ENCODE peak calls at places on chromosomes 11 and 22, in eight cellular contexts. U is adrenal gland, Z is fibroblast of mammary gland, N is foreskin fibroblast, W is Calu3, L is GM10248, K is testis, E is GM20000. V is an unnamed sample.

GRCh38 chr11:105719073-105719846 is 109.4 kb downstream of the GRIA4 start:
- DNase-seq in L (peak), W (peak), K (no peak), Z (no peak), N (peak), U (no peak), E (peak), V (no peak)

GRCh38 chr11:36453678-36454077 is 56.4 kb downstream of the TRAF6 start:
- DNase-seq in W (peak), K (no peak), N (peak), U (no peak), E (no peak), L (peak), Z (peak), V (no peak)

GRCh38 chr11:67611704-67612587 is 5.2 kb downstream of the NDUFV1 start:
- DNase-seq in K (no peak), U (no peak), N (no peak), W (no peak), E (no peak), L (no peak), Z (no peak), V (no peak)

GRCh38 chr11:46895821-46896220 is 22.5 kb downstream of the LRP4 start:
- DNase-seq in W (no peak), Z (no peak), K (peak), L (no peak), E (no peak), N (no peak), U (no peak), V (no peak)

GRCh38 chr11:84316866-84317560 is 1030.8 kb upstream of the CCDC90B start:
- DNase-seq in Z (peak), N (no peak), L (no peak), K (peak), E (no peak), U (peak), W (no peak), V (peak)

GRCh38 chr11:119538748-119539147 is 115.8 kb upstream of the THY1 start:
- DNase-seq in K (no peak), W (no peak), Z (peak), U (no peak), E (no peak), N (peak), L (no peak), V (no peak)

GRCh38 chr22:48097723-48098122 is 1335.3 kb downstream of the TBC1D22A start:
- DNase-seq in L (no peak), W (no peak), U (no peak), Z (no peak), N (no peak), K (no peak), E (no peak), V (no peak)

GRCh38 chr22:17961443-17961729 is 63.0 kb downstream of the MICAL3 start:
- DNase-seq in N (no peak), U (no peak), W (no peak), Z (no peak), K (no peak), E (no peak), L (no peak), V (no peak)

GRCh38 chr11:62487698-62488551 is 58.7 kb downstream of the AHNAK start:
- DNase-seq in U (no peak), W (no peak), L (no peak), K (no peak), E (no peak), N (no peak), Z (no peak), V (no peak)

GRCh38 chr22:20419664-20419951 is 18.0 kb downstream of the SCARF2 start:
- DNase-seq in K (no peak), W (no peak), N (no peak), U (no peak), L (no peak), Z (no peak), E (no peak), V (no peak)

GRCh38 chr22:40491990-40492631 is 121.7 kb downstream of the SGSM3 start:
- DNase-seq in U (no peak), K (no peak), Z (peak), N (no peak), E (peak), L (peak), W (no peak), V (no peak)

GRCh38 chr11:32885556-32885955 is 7.1 kb upstream of the QSER1 start:
- DNase-seq in L (no peak), N (no peak), K (no peak), U (no peak), E (no peak), Z (no peak), W (no peak), V (no peak)

GRCh38 chr11:124897681-124898680 is at the start of gene ROBO4:
- DNase-seq in U (peak), E (no peak), L (peak), Z (peak), W (no peak), N (peak), K (no peak), V (peak)

GRCh38 chr11:126115820-126116319 is 53.2 kb upstream of the CDON start:
- DNase-seq in K (peak), L (no peak), N (peak), W (peak), U (peak), Z (peak), E (no peak), V (peak)

GRCh38 chr11:34495239-34495723 is 18.3 kb downstream of the ELF5 start:
- DNase-seq in N (no peak), E (no peak), U (no peak), W (no peak), K (no peak), Z (no peak), L (no peak), V (no peak)

GRCh38 chr22:29691636-29692326 is 28.0 kb upstream of the CABP7 start:
- DNase-seq in K (no peak), N (no peak), W (no peak), U (no peak), E (no peak), L (no peak), Z (no peak), V (no peak)

GRCh38 chr11:102007567-102008437 is 39.4 kb upstream of the CFAP300 start:
- DNase-seq in N (peak), W (peak), U (no peak), K (no peak), L (peak), E (peak), Z (peak), V (peak)

GRCh38 chr11:64331569-64332371 is 8.2 kb upstream of the CCDC88B start:
- DNase-seq in U (peak), K (peak), W (peak), L (peak), E (peak), N (peak), Z (peak), V (peak)

GRCh38 chr11:46363031-46363407 is 15.8 kb downstream of the DGKZ start:
- DNase-seq in U (peak), N (peak), Z (peak), E (no peak), L (no peak), K (no peak), W (peak), V (no peak)

GRCh38 chr11:18731427-18731826 is 5.4 kb upstream of the IGSF22 start:
- DNase-seq in N (no peak), K (no peak), U (no peak), Z (no peak), L (no peak), W (no peak), E (no peak), V (no peak)

GRCh38 chr11:1263036-1263435 is 40.2 kb downstream of the MUC5B start:
- DNase-seq in W (peak), N (peak), E (no peak), Z (no peak), K (no peak), L (no peak), U (no peak), V (no peak)

GRCh38 chr11:60344146-60344545 is 17.1 kb downstream of the MS4A6E start:
- DNase-seq in Z (no peak), W (no peak), K (no peak), U (no peak), N (no peak), L (no peak), E (no peak), V (no peak)

GRCh38 chr11:107704432-107704831 is 7.4 kb downstream of the SLN start:
- DNase-seq in L (no peak), N (peak), E (no peak), K (no peak), Z (peak), W (no peak), U (no peak), V (no peak)

GRCh38 chr11:106988151-106988806 is 30.0 kb downstream of the GUCY1A2 start:
- DNase-seq in K (no peak), Z (peak), L (no peak), W (no peak), N (peak), U (no peak), E (no peak), V (peak)

GRCh38 chr11:9566561-9567063 is 6.9 kb upstream of the WEE1 start:
- DNase-seq in N (peak), L (no peak), W (no peak), K (no peak), E (no peak), Z (peak), U (no peak), V (peak)

GRCh38 chr11:90286640-90287039 is 63.8 kb upstream of the CHORDC1 start:
- DNase-seq in E (no peak), Z (no peak), K (no peak), L (no peak), U (no peak), N (no peak), W (no peak), V (no peak)

GRCh38 chr11:1203505-1204271 is 19.2 kb upstream of the MUC5B start:
- DNase-seq in Z (no peak), N (no peak), K (no peak), U (no peak), W (peak), E (peak), L (no peak), V (no peak)

GRCh38 chr22:35102663-35103062 is 36.7 kb downstream of the ISX start:
- DNase-seq in L (peak), W (peak), U (no peak), Z (no peak), K (no peak), E (peak), N (no peak), V (no peak)

GRCh38 chr11:115194798-115195101 is 309.5 kb downstream of the CADM1 start:
- DNase-seq in W (no peak), K (no peak), E (peak), L (no peak), Z (no peak), N (peak), U (no peak), V (peak)

GRCh38 chr11:45982656-45983470 is 60.4 kb downstream of the LARGE2 start:
- DNase-seq in N (peak), U (peak), E (no peak), W (no peak), Z (peak), K (peak), L (no peak), V (no peak)

GRCh38 chr11:119347242-119347641 is 737 bp upstream of the MFRP start:
- DNase-seq in K (no peak), L (no peak), U (no peak), W (no peak), E (no peak), N (peak), Z (peak), V (no peak)

GRCh38 chr11:6727971-6728890 is 43.5 kb downstream of the OR2AG2 start:
- DNase-seq in U (no peak), L (no peak), W (no peak), K (no peak), E (no peak), N (no peak), Z (no peak), V (no peak)

GRCh38 chr22:36249160-36249559 is 3.8 kb upstream of the APOL1 start:
- DNase-seq in Z (no peak), U (no peak), L (no peak), E (no peak), N (no peak), K (no peak), W (no peak), V (no peak)

GRCh38 chr22:28116261-28116673 is 197.2 kb upstream of the PITPNB start:
- DNase-seq in E (no peak), L (no peak), N (peak), K (peak), W (no peak), U (no peak), Z (peak), V (peak)

GRCh38 chr22:28111501-28111900 is 192.4 kb upstream of the PITPNB start:
- DNase-seq in L (no peak), N (peak), Z (peak), E (no peak), W (no peak), K (no peak), U (no peak), V (peak)

GRCh38 chr22:28112130-28112529 is 193.1 kb upstream of the PITPNB start:
- DNase-seq in N (no peak), Z (no peak), K (no peak), L (no peak), W (no peak), E (no peak), U (no peak), V (no peak)

GRCh38 chr22:28115426-28115825 is 196.4 kb upstream of the PITPNB start:
- DNase-seq in N (peak), L (no peak), K (no peak), E (no peak), W (no peak), U (no peak), Z (no peak), V (no peak)

DNA sequence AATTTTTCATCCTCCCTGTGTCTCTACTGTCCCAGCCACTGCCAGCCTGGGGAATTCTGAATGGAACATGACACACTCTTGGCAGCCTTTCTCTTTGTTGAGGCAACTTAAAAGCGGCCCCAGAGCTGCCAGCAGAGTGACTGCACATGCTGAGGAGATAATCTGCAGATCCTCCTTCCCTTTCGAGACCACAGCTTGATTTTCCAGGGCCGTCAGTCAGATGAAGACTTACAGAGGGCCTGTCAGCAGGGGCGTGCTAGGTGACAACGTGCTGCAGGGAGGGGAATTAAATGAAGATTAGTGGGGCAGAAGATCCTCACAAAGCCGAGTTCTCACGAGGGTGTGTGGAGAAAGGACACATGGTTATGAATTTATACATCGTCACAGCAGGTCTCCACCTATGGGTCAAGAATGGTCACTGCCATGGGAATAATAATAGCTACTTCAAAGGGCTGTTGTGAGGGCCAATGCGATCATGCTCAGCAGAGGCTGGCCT is 193.5 kb upstream of the PITPNB start:
- DNase-seq in U (peak), N (peak), L (no peak), K (peak), E (no peak), W (peak), Z (peak), V (peak)
- TF ChIP-seq CTCF in U (peak), N (peak), L (peak), K (peak), E (peak), W (peak), Z (peak), V (peak)

GRCh38 chr11:86214710-86215109 is 29.8 kb upstream of the EED start:
- DNase-seq in K (no peak), L (peak), Z (no peak), U (no peak), N (no peak), W (peak), E (peak), V (no peak)
- TF ChIP-seq CTCF in K (no peak), L (no peak), Z (no peak), U (no peak), N (no peak), W (no peak), E (no peak), V (peak)

GRCh38 chr22:31449521-31449920 is 40.1 kb downstream of the EIF4ENIF1 start:
- DNase-seq in K (no peak), L (no peak), Z (no peak), N (no peak), E (no peak), W (no peak), U (no peak), V (no peak)

GRCh38 chr22:31448382-31448781 is 41.3 kb downstream of the EIF4ENIF1 start:
- DNase-seq in N (no peak), W (no peak), E (no peak), L (no peak), U (no peak), K (no peak), Z (no peak), V (no peak)

GRCh38 chr22:31447337-31447736 is 42.3 kb downstream of the EIF4ENIF1 start:
- DNase-seq in L (no peak), N (peak), Z (no peak), U (peak), W (no peak), K (no peak), E (no peak), V (no peak)

GRCh38 chr22:31446767-31447166 is 42.9 kb downstream of the EIF4ENIF1 start:
- DNase-seq in W (no peak), K (no peak), L (no peak), E (no peak), N (no peak), Z (no peak), U (peak), V (no peak)

DNA sequence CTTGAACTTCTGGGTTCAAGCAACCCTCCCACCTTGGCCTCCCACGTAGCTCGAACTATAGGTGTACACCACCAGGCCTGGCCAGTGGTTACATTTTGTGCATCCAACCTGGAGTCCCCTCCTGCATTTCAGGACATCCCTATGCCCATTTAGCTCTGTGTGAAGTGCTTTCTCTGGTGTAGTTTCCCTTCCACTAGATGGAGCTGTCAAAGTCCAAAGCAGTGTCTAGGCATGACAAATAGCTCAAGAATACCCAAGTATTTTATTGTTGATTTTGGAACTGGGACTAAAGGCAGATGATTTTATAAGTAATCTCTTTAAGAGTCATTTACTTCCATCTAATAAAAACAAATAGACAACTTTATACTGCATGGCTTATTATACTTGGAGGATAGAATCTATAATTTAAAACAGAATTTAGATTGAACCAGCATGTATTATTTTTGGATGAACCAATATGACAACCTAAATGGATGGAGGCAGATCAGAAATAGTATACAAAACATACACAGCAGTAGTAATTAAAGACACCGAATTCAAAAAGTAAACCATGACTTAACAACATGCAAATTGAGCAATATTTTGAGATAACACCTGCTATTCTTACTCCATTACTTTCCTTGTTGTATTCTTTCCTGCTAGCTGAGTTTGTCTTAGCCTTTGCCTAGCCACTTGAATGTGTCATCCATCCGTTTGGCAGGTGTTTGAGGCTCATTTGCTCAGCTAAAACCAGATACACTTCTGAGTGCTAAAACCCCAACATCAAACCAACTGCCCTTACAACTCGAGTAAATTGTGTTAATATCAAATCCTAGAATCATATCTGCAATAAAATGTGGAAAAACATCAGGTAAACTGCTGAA is 37.7 kb downstream of the EIF4ENIF1 start:
- DNase-seq in L (peak), K (no peak), U (no peak), W (peak), N (peak), E (peak), Z (peak), V (peak)
- TF ChIP-seq CTCF in L (peak), K (no peak), U (peak), W (no peak), N (peak), E (no peak), Z (peak), V (peak)

GRCh38 chr22:27255580-27255979 is 546.0 kb downstream of the MN1 start:
- DNase-seq in L (no peak), E (no peak), Z (no peak), N (no peak), U (no peak), W (no peak), K (no peak), V (no peak)

GRCh38 chr22:27258773-27259172 is 542.8 kb downstream of the MN1 start:
- DNase-seq in K (peak), E (no peak), Z (no peak), N (no peak), L (no peak), W (peak), U (no peak), V (no peak)

GRCh38 chr22:27260087-27260730 is 541.3 kb downstream of the MN1 start:
- DNase-seq in U (no peak), Z (no peak), E (no peak), W (no peak), K (no peak), L (no peak), N (no peak), V (no peak)

GRCh38 chr22:27259390-27259789 is 542.2 kb downstream of the MN1 start:
- DNase-seq in K (no peak), L (no peak), U (no peak), W (no peak), N (no peak), E (no peak), Z (no peak), V (no peak)

DNA sequence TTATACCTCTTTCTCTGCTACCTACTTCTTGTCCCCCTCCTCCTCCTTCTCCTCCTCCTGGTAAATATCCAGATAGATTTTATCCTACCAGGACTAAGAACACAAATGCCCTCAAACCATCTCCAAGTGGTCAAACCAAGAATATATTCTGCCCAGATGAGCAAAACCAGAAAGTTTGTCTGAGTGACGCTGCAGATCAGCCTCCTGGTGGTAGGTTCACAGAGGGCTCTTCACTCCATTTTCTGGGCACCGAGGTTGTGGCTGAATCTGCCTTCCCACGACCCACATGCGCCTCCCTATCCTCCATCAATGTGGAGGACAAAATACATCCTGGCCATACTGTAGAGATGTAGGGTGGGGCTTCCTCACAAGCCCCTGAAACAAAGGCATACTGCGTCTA is 543.6 kb downstream of the MN1 start:
- DNase-seq in W (no peak), K (no peak), Z (no peak), E (no peak), N (no peak), U (no peak), L (no peak), V (no peak)
- TF ChIP-seq CTCF in W (no peak), K (no peak), Z (no peak), E (no peak), N (no peak), U (no peak), L (no peak), V (peak)